ENCODE peak calls at places on chromosomes 3 and 15, in four cellular contexts. U is right cardiac atrium, D is H1, F is body of pancreas. C is an unnamed sample. For H3K4me1, the result is how much of the 10 kb centered on the place peaks cover.

GRCh38 chr15:51318382-51319150 is 19.8 kb downstream of the CYP19A1 start:
- DNase-seq in U (no peak), D (no peak), F (no peak), C (no peak)

GRCh38 chr3:197125601-197126000 is 96.0 kb upstream of the MELTF start:
- DNase-seq in U (no peak), D (no peak), F (no peak), C (no peak)

GRCh38 chr3:168545591-168545990 is 449.9 kb upstream of the GOLIM4 start:
- DNase-seq in U (peak), D (no peak), F (no peak), C (no peak)

GRCh38 chr3:33392703-33393125 is 47.5 kb downstream of the UBP1 start:
- DNase-seq in U (no peak), D (no peak), F (no peak), C (no peak)

GRCh38 chr15:95497681-95498080 is 832.8 kb upstream of the NR2F2 start:
- DNase-seq in U (no peak), D (no peak), F (no peak), C (no peak)

GRCh38 chr3:30129765-30130164 is 476.6 kb upstream of the TGFBR2 start:
- DNase-seq in U (no peak), D (no peak), F (no peak), C (no peak)

GRCh38 chr3:45819543-45819942 is 22.4 kb downstream of the LZTFL1 start:
- DNase-seq in U (no peak), D (no peak), F (no peak), C (no peak)

GRCh38 chr15:67845974-67846373 is 6.1 kb upstream of the RNU6-1 start:
- DNase-seq in U (no peak), D (no peak), F (no peak), C (no peak)

GRCh38 chr15:38164507-38164906 is 88.1 kb upstream of the SPRED1 start:
- DNase-seq in U (no peak), D (no peak), F (no peak), C (peak)

GRCh38 chr3:123792473-123793201 is 91.5 kb downstream of the MYLK start:
- DNase-seq in U (no peak), D (no peak), F (no peak), C (peak)

GRCh38 chr3:52507359-52507758 is 12.2 kb downstream of the STAB1 start:
- DNase-seq in U (no peak), D (no peak), F (no peak), C (peak)

GRCh38 chr3:49327485-49327884 is 12.4 kb downstream of the USP4 start:
- DNase-seq in U (no peak), D (no peak), F (no peak), C (peak)

GRCh38 chr3:71478568-71478967 is 105.0 kb downstream of the FOXP1 start:
- DNase-seq in U (no peak), D (no peak), F (no peak), C (peak)

DNA sequence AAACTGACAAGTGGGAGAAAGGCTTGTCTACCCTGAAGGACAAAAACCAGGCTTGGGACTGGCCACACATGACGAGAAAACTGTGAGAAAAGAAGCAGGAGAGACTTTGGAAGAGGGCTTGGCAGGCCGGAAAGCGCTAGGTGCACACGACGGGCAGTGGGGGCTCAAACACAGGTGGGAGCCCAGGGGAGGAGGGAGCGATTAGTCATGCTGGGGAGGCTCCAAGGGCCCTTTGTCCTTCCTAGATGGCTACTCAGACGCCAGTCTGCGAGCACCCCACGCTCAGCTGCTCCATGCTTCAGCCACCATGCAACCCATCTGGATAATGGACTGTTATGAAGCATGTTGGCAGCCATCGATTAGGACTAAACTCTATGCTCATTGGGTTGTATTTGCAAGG is 17.1 kb downstream of the LIPC start:
- DNase-seq in U (no peak), D (no peak), F (no peak), C (no peak)
- H3K4me1 ChIP-seq in U (under half), D (under half), F (under half), C (under half)

GRCh38 chr3:149473314-149473990 is 1.0 kb upstream of the TM4SF4 start:
- DNase-seq in U (peak), D (no peak), F (peak), C (no peak)

GRCh38 chr3:149475451-149476060 is 1.1 kb downstream of the TM4SF4 start:
- DNase-seq in U (no peak), D (no peak), F (no peak), C (no peak)

GRCh38 chr3:149471991-149472390 is 2.5 kb upstream of the TM4SF4 start:
- DNase-seq in U (no peak), D (no peak), F (no peak), C (no peak)

GRCh38 chr3:149473991-149474819 is at the start of gene TM4SF4:
- DNase-seq in U (no peak), D (no peak), F (no peak), C (no peak)

DNA sequence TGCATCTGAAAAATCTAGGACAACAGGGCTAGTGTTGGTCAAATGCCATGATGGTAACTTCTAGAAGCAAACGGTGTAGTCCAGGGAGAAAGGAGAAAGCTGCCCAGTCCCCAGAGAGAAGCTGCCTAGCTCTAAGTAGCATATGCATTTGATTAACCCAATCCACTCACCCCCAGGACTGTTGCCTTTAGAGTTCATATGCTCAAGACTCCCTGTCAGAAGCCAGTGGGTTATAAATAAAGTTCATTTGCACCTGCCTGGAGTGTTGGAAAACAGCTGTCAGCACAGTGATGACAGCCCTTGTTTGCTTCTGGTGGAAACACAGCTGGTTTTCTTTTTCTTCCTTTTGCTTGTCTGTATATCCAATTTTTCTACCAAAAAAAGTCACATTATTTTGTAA is 2.1 kb upstream of the TM4SF4 start:
- DNase-seq in U (no peak), D (no peak), F (no peak), C (no peak)
- H3K4me1 ChIP-seq in U (under half), D (under half), F (half or more), C (under half)

GRCh38 chr15:40070166-40070557 is 31.2 kb upstream of the SRP14 start:
- DNase-seq in U (no peak), D (no peak), F (no peak), C (no peak)
- H3K4me1 ChIP-seq in U (under half), D (under half), F (half or more), C (under half)

GRCh38 chr3:181705081-181705480 is 6.6 kb upstream of the SOX2 start:
- DNase-seq in U (no peak), D (no peak), F (no peak), C (no peak)

GRCh38 chr3:181700168-181701087 is 11.3 kb upstream of the SOX2 start:
- DNase-seq in U (peak), D (no peak), F (peak), C (peak)

GRCh38 chr3:181707980-181708379 is 3.7 kb upstream of the SOX2 start:
- DNase-seq in U (no peak), D (no peak), F (no peak), C (peak)

GRCh38 chr3:181704421-181705066 is 7.2 kb upstream of the SOX2 start:
- DNase-seq in U (no peak), D (no peak), F (no peak), C (no peak)

GRCh38 chr3:181703701-181704420 is 7.9 kb upstream of the SOX2 start:
- DNase-seq in U (no peak), D (no peak), F (no peak), C (no peak)
- H3K4me1 ChIP-seq in U (under half), D (under half), F (under half), C (under half)

GRCh38 chr3:122000936-122001605 is 21.0 kb downstream of the ILDR1 start:
- DNase-seq in U (no peak), D (no peak), F (no peak), C (peak)
- H3K4me1 ChIP-seq in U (under half), D (under half), F (under half), C (under half)

DNA sequence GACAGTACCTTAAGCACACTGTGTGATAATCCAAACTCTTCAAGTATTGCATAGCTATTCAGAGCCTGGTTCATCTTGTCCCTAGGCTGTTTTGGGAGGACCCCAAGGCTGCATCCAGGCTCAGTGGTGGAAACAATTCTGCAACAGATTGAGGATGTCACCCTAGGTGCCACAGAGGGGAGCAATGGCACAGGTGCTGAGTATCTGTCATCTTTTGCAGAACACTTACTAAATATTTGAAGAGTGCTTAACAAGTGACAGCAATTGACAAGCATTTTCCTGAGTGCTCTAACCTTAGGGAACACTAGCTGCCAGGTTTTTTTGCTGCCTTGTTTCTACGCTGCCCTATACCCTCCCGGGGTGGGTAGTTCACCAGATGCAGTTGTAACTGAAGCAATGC is 27.7 kb downstream of the STARD5 start:
- DNase-seq in U (no peak), D (no peak), F (no peak), C (no peak)
- H3K4me1 ChIP-seq in U (under half), D (under half), F (under half), C (under half)

GRCh38 chr3:72892081-72892763 is 4.4 kb downstream of the GXYLT2 start:
- DNase-seq in U (no peak), D (no peak), F (no peak), C (no peak)

GRCh38 chr3:72892870-72893269 is 5.0 kb downstream of the GXYLT2 start:
- DNase-seq in U (no peak), D (peak), F (no peak), C (peak)

GRCh38 chr3:72890166-72890925 is 2.5 kb downstream of the GXYLT2 start:
- DNase-seq in U (no peak), D (no peak), F (no peak), C (no peak)

GRCh38 chr3:72889310-72890165 is 1.7 kb downstream of the GXYLT2 start:
- DNase-seq in U (no peak), D (no peak), F (no peak), C (no peak)

GRCh38 chr3:72891053-72891855 is 3.4 kb downstream of the GXYLT2 start:
- DNase-seq in U (peak), D (no peak), F (no peak), C (no peak)
- H3K4me1 ChIP-seq in U (under half), D (under half), F (under half), C (under half)

DNA sequence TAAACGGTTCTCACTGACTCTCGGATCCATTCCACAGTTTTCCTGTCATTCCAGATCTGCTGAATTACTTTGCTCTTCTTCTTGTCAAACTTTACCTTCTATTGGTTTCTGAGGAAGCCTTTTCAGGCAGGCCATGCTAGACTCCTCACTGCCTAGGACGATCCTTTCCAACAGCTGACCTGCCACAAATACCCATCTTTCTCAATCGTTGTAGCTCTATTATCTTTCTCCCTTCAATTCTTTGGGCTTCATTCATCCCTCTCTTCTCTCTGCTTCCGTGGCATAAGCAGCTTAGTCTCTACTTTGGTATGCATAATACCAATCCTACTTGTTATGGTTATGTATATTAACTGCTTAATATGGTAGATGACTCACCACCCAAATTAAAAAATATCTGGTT is 421.8 kb downstream of the NLGN1 start:
- DNase-seq in U (no peak), D (no peak), F (no peak), C (no peak)
- H3K4me1 ChIP-seq in U (under half), D (under half), F (under half), C (under half)

DNA sequence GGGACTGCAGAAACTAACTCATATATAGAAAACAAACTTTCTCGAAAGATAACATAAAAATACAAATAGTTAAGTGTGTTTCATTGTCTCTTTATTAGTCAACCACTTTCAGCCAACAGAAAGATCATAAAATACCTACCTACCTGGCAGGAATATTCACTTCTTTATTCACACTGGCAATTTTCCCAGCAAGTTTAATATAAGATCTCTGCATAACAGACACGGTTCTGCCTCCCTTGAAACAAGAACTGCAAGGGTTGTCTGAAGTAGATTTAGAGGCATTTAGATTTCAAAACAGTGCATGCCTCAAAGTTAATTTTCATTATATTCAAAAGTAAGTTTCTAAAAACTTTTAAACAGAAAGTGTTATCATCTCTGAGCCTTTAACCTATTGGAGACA is 7.1 kb downstream of the NPTN start:
- DNase-seq in U (no peak), D (no peak), F (no peak), C (no peak)
- H3K4me1 ChIP-seq in U (under half), D (under half), F (half or more), C (under half)